ENCODE peak calls at places on chromosomes 7 and 10, in four cellular contexts. One of them, this sample, is unnamed.

GRCh38 chr7:7554021-7554432 is 12.7 kb upstream of the MIOS start:
- DNase-seq in IMR-90: no peak
- DNase-seq in H1: no peak
- DNase-seq in H9: no peak
- DNase-seq in this sample: no peak

GRCh38 chr10:108393111-108393510 is 1228.6 kb upstream of the SORCS1 start:
- DNase-seq in IMR-90: peak
- DNase-seq in H1: no peak
- DNase-seq in H9: no peak
- DNase-seq in this sample: no peak

GRCh38 chr7:117072620-117073118 is 119.4 kb downstream of the ST7 start:
- DNase-seq in IMR-90: peak
- DNase-seq in H1: no peak
- DNase-seq in H9: no peak
- DNase-seq in this sample: peak

GRCh38 chr10:12252882-12253546 is 57.0 kb downstream of the CDC123 start:
- DNase-seq in IMR-90: peak
- DNase-seq in H1: peak
- DNase-seq in H9: peak
- DNase-seq in this sample: peak

GRCh38 chr7:48298779-48299178 is 127.5 kb downstream of the ABCA13 start:
- DNase-seq in IMR-90: peak
- DNase-seq in H1: no peak
- DNase-seq in H9: no peak
- DNase-seq in this sample: peak

GRCh38 chr7:99365318-99366141 is 9.0 kb upstream of the ARPC1B start:
- DNase-seq in IMR-90: no peak
- DNase-seq in H1: peak
- DNase-seq in H9: peak
- DNase-seq in this sample: peak

GRCh38 chr10:5476918-5477525 is 22.3 kb downstream of the CALML5 start:
- DNase-seq in IMR-90: no peak
- DNase-seq in H1: no peak
- DNase-seq in H9: no peak
- DNase-seq in this sample: peak

GRCh38 chr7:7424151-7424873 is 111.4 kb downstream of the COL28A1 start:
- DNase-seq in IMR-90: peak
- DNase-seq in H1: peak
- DNase-seq in H9: peak
- DNase-seq in this sample: peak

GRCh38 chr10:17375936-17376584 is 78.3 kb downstream of the ST8SIA6 start:
- DNase-seq in IMR-90: peak
- DNase-seq in H1: peak
- DNase-seq in H9: peak
- DNase-seq in this sample: peak

GRCh38 chr7:101823596-101823995 is 6.2 kb downstream of the CUX1 start:
- DNase-seq in IMR-90: no peak
- DNase-seq in H1: no peak
- DNase-seq in H9: no peak
- DNase-seq in this sample: no peak

GRCh38 chr7:29764227-29764626 is 42.1 kb upstream of the WIPF3 start:
- DNase-seq in IMR-90: no peak
- DNase-seq in H1: peak
- DNase-seq in H9: peak
- DNase-seq in this sample: peak

GRCh38 chr7:158120751-158121150 is 466.9 kb downstream of the PTPRN2 start:
- DNase-seq in IMR-90: no peak
- DNase-seq in H1: no peak
- DNase-seq in H9: no peak
- DNase-seq in this sample: no peak

GRCh38 chr7:144830024-144830785 is 5.6 kb downstream of the TPK1 start:
- DNase-seq in IMR-90: no peak
- DNase-seq in H1: no peak
- DNase-seq in H9: no peak
- DNase-seq in this sample: no peak

GRCh38 chr10:28217848-28218247 is 85.0 kb downstream of the MPP7 start:
- DNase-seq in IMR-90: peak
- DNase-seq in H1: no peak
- DNase-seq in H9: no peak
- DNase-seq in this sample: peak

GRCh38 chr10:130179640-130180039 is 43.4 kb downstream of the GLRX3 start:
- DNase-seq in IMR-90: peak
- DNase-seq in H1: no peak
- DNase-seq in H9: no peak
- DNase-seq in this sample: peak
- H4K5ac ChIP-seq in IMR-90: no peak
- H4K5ac ChIP-seq in H1: no peak
- H4K5ac ChIP-seq in H9: no peak
- H4K5ac ChIP-seq in this sample: no peak

GRCh38 chr10:52858722-52859121 is 86.1 kb upstream of the MBL2 start:
- DNase-seq in IMR-90: no peak
- DNase-seq in H1: no peak
- DNase-seq in H9: no peak
- DNase-seq in this sample: no peak

GRCh38 chr10:52865213-52865612 is 92.6 kb upstream of the MBL2 start:
- DNase-seq in IMR-90: no peak
- DNase-seq in H1: no peak
- DNase-seq in H9: no peak
- DNase-seq in this sample: no peak

GRCh38 chr10:52870562-52870961 is 98.0 kb upstream of the MBL2 start:
- DNase-seq in IMR-90: no peak
- DNase-seq in H1: no peak
- DNase-seq in H9: no peak
- DNase-seq in this sample: no peak

DNA sequence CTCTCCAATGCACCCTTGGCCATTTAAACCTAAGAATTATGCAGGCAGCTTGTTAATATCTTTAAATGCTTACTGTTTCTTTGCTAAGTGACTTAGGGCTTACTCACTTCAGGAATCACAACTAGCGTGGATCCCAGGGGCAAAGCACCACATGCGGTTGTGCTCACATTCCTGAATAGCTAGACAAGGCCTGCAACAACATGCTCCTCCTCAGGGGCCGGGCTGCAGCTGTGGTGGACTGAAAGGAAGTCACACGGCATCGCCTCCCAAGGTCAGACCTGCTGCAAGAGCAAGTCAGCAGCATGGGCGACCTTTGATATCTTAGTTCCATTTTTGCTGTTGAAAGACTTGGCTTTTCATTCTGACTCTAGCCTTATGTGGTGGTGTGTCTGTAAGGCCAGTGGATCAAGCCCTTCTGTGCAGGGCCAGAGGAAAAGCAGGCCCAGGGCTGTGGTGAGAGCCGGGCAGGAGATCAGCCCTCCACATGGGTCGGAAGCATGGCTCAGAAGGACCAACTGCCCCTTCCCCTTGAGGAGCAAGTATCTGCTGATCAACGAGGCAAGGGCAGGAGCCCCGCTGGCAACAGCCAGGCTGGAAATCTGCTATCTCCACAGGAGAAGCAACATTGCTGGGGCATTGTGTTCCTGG is 92.0 kb upstream of the MBL2 start:
- DNase-seq in IMR-90: peak
- DNase-seq in H1: no peak
- DNase-seq in H9: peak
- DNase-seq in this sample: peak
- H2BK120ac ChIP-seq in IMR-90: peak
- H2BK120ac ChIP-seq in H1: peak
- H2BK120ac ChIP-seq in H9: no peak
- H2BK120ac ChIP-seq in this sample: no peak

GRCh38 chr7:1554332-1555045 is 1.5 kb downstream of the TMEM184A start:
- DNase-seq in IMR-90: no peak
- DNase-seq in H1: no peak
- DNase-seq in H9: no peak
- DNase-seq in this sample: no peak
- H3K4me2 ChIP-seq in IMR-90: no peak
- H3K4me2 ChIP-seq in H1: no peak
- H3K4me2 ChIP-seq in H9: no peak
- H3K4me2 ChIP-seq in this sample: no peak

GRCh38 chr7:130398751-130399150 is 18.5 kb downstream of the CPA1 start:
- DNase-seq in IMR-90: no peak
- DNase-seq in H1: no peak
- DNase-seq in H9: no peak
- DNase-seq in this sample: no peak
- H4K5ac ChIP-seq in IMR-90: peak
- H4K5ac ChIP-seq in H1: no peak
- H4K5ac ChIP-seq in H9: no peak
- H4K5ac ChIP-seq in this sample: no peak

GRCh38 chr10:78974409-78975317 is 94.1 kb upstream of the ZMIZ1 start:
- DNase-seq in IMR-90: peak
- DNase-seq in H1: peak
- DNase-seq in H9: peak
- DNase-seq in this sample: peak

GRCh38 chr10:78972160-78972946 is 96.4 kb upstream of the ZMIZ1 start:
- DNase-seq in IMR-90: peak
- DNase-seq in H1: no peak
- DNase-seq in H9: peak
- DNase-seq in this sample: peak

GRCh38 chr10:78972947-78973900 is 95.5 kb upstream of the ZMIZ1 start:
- DNase-seq in IMR-90: peak
- DNase-seq in H1: peak
- DNase-seq in H9: peak
- DNase-seq in this sample: peak

GRCh38 chr10:78971094-78971682 is 97.6 kb upstream of the ZMIZ1 start:
- DNase-seq in IMR-90: no peak
- DNase-seq in H1: no peak
- DNase-seq in H9: no peak
- DNase-seq in this sample: no peak

GRCh38 chr10:78973901-78974408 is 94.8 kb upstream of the ZMIZ1 start:
- DNase-seq in IMR-90: peak
- DNase-seq in H1: peak
- DNase-seq in H9: peak
- DNase-seq in this sample: peak
- H2BK120ac ChIP-seq in IMR-90: peak
- H2BK120ac ChIP-seq in H1: peak
- H2BK120ac ChIP-seq in H9: no peak
- H2BK120ac ChIP-seq in this sample: peak

GRCh38 chr7:155407799-155408198 is 50.1 kb upstream of the EN2 start:
- DNase-seq in IMR-90: no peak
- DNase-seq in H1: no peak
- DNase-seq in H9: no peak
- DNase-seq in this sample: no peak

GRCh38 chr7:155402941-155403340 is 55.0 kb upstream of the EN2 start:
- DNase-seq in IMR-90: no peak
- DNase-seq in H1: no peak
- DNase-seq in H9: no peak
- DNase-seq in this sample: no peak

GRCh38 chr7:155401884-155402283 is 56.0 kb upstream of the EN2 start:
- DNase-seq in IMR-90: no peak
- DNase-seq in H1: no peak
- DNase-seq in H9: no peak
- DNase-seq in this sample: no peak

GRCh38 chr7:155405399-155406318 is 52.3 kb upstream of the EN2 start:
- DNase-seq in IMR-90: no peak
- DNase-seq in H1: peak
- DNase-seq in H9: peak
- DNase-seq in this sample: peak

GRCh38 chr7:155404976-155405375 is 53.0 kb upstream of the EN2 start:
- DNase-seq in IMR-90: no peak
- DNase-seq in H1: no peak
- DNase-seq in H9: no peak
- DNase-seq in this sample: no peak
- H3K4me2 ChIP-seq in IMR-90: no peak
- H3K4me2 ChIP-seq in H1: no peak
- H3K4me2 ChIP-seq in H9: no peak
- H3K4me2 ChIP-seq in this sample: no peak

GRCh38 chr10:119377431-119377830 is 165.1 kb downstream of the RGS10 start:
- DNase-seq in IMR-90: no peak
- DNase-seq in H1: no peak
- DNase-seq in H9: no peak
- DNase-seq in this sample: no peak
- H4K5ac ChIP-seq in IMR-90: no peak
- H4K5ac ChIP-seq in H1: no peak
- H4K5ac ChIP-seq in H9: no peak
- H4K5ac ChIP-seq in this sample: no peak

GRCh38 chr7:106110885-106111670 is 1.0 kb downstream of the SYPL1 start:
- DNase-seq in IMR-90: no peak
- DNase-seq in H1: no peak
- DNase-seq in H9: no peak
- DNase-seq in this sample: no peak

GRCh38 chr7:106110238-106110560 is 1.9 kb downstream of the SYPL1 start:
- DNase-seq in IMR-90: no peak
- DNase-seq in H1: no peak
- DNase-seq in H9: no peak
- DNase-seq in this sample: no peak

GRCh38 chr7:106112972-106113421 is 885 bp upstream of the SYPL1 start:
- DNase-seq in IMR-90: no peak
- DNase-seq in H1: no peak
- DNase-seq in H9: no peak
- DNase-seq in this sample: no peak

GRCh38 chr7:106112118-106112971 is at the start of gene SYPL1:
- DNase-seq in IMR-90: peak
- DNase-seq in H1: peak
- DNase-seq in H9: peak
- DNase-seq in this sample: peak

DNA sequence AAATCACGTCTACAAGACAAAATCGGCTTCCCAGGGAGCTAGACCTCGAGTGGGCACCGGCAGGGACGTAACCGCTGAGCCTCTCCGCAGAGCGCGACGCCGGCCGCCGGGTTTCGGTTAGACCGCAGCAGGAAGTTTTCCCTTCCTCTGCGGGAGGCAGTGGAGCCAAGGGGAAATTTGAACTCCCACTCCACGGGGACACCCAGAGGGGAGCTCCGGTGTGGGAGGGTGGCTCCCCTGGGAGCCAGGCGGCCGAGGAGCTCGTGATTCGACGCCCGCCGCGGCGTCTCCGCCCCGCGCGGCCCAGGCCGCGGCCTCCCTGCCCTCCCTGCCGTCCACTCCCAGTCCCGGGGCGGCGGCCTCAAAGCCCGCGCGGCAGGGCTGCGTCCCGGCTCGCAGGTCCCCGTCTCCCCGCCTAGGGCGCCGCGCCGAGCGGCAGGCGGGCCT is 418 bp downstream of the SYPL1 start:
- DNase-seq in IMR-90: no peak
- DNase-seq in H1: no peak
- DNase-seq in H9: no peak
- DNase-seq in this sample: peak
- H2BK120ac ChIP-seq in IMR-90: peak
- H2BK120ac ChIP-seq in H1: no peak
- H2BK120ac ChIP-seq in H9: no peak
- H2BK120ac ChIP-seq in this sample: no peak

DNA sequence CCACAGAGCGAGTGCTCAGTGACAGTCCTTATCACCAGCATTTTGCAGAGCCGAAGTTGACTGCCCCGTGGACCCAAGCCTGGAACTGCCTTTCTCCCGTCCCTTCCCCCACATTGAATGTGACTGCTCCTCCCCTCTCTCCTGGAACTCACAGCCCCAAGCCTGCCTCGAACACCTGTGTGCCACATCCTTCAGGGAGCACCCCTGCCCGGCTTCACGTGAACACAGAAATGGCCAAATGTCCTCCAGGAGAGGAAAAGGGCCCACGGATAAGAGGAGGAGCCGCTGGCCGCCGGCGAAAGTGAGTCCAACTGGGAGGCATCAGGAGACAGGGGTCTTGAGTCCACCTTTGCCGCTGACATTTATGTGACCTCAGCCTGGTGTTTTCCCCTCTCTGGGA is 16.2 kb downstream of the STX1A start:
- DNase-seq in IMR-90: no peak
- DNase-seq in H1: no peak
- DNase-seq in H9: no peak
- DNase-seq in this sample: no peak
- H3K4me2 ChIP-seq in IMR-90: no peak
- H3K4me2 ChIP-seq in H1: peak
- H3K4me2 ChIP-seq in H9: peak
- H3K4me2 ChIP-seq in this sample: no peak

This sample was measured in mesendoderm.